ENCODE peak calls at places on chromosomes 11 and 22, in nine cellular contexts. V is nephron progenitor cell, A is fibroblast of pulmonary artery, U is CD14-positive monocyte, R is lung, Y is choroid plexus epithelial cell, S is heart left ventricle, W is GM23338, N is SK-N-SH. I is an unnamed sample.
A peak's percentile ranks its signal among the peaks of the same experiment; 100 is the strongest.

GRCh38 chr11:19820100-19820499 is 107.5 kb downstream of the NAV2 start:
- DNase-seq in V (no peak), A (no peak), U (no peak), R (peak; percentile 68), Y (peak; percentile 61), S (no peak), W (no peak), N (no peak), I (peak; percentile 29)

GRCh38 chr11:65355776-65356393 is 1.3 kb downstream of the TIGD3 start:
- DNase-seq in V (peak; percentile 18), A (peak; percentile 42), U (no peak), R (no peak), Y (peak; percentile 57), S (no peak), W (peak; percentile 75), N (no peak), I (peak; percentile 33)

GRCh38 chr11:71311176-71311925 is 59.0 kb upstream of the SHANK2 start:
- DNase-seq in V (no peak), A (no peak), U (no peak), R (no peak), Y (no peak), S (no peak), W (no peak), N (no peak), I (no peak)

GRCh38 chr11:64181506-64182411 is 4.2 kb upstream of the STIP1 start:
- DNase-seq in V (peak; percentile 72), A (peak; percentile 93), U (peak; percentile 89), R (peak; percentile 91), Y (peak; percentile 95), S (peak; percentile 97), W (peak; percentile 83), N (peak; percentile 88), I (peak; percentile 93)

GRCh38 chr11:12189543-12190235 is 79.3 kb downstream of the MICAL2 start:
- DNase-seq in V (no peak), A (no peak), U (no peak), R (no peak), Y (no peak), S (no peak), W (no peak), N (no peak), I (no peak)

GRCh38 chr11:92269021-92269420 is 44.4 kb downstream of the FAT3 start:
- DNase-seq in V (no peak), A (peak; percentile 57), U (no peak), R (no peak), Y (peak; percentile 73), S (no peak), W (peak; percentile 62), N (no peak), I (peak; percentile 42)

GRCh38 chr11:26717761-26718160 is 4.1 kb downstream of the SLC5A12 start:
- DNase-seq in V (no peak), A (no peak), U (no peak), R (no peak), Y (no peak), S (no peak), W (no peak), N (no peak), I (no peak)

GRCh38 chr11:95788921-95789505 is 569 bp downstream of the FAM76B start:
- DNase-seq in V (peak; percentile 53), A (peak; percentile 46), U (peak; percentile 45), R (peak; percentile 29), Y (peak; percentile 54), S (peak; percentile 25), W (peak; percentile 78), N (peak; percentile 49), I (peak; percentile 43)

GRCh38 chr11:59678118-59678812 is 9.4 kb upstream of the PATL1 start:
- DNase-seq in V (no peak), A (peak; percentile 13), U (no peak), R (no peak), Y (peak; percentile 21), S (no peak), W (no peak), N (no peak), I (no peak)

GRCh38 chr11:45176996-45177395 is 30.6 kb downstream of the PRDM11 start:
- DNase-seq in V (no peak), A (no peak), U (no peak), R (no peak), Y (no peak), S (no peak), W (no peak), N (peak; percentile 70), I (no peak)

GRCh38 chr11:82792822-82793569 is 59.3 kb upstream of the FAM181B start:
- DNase-seq in V (no peak), A (no peak), U (no peak), R (no peak), Y (no peak), S (no peak), W (no peak), N (no peak), I (no peak)

GRCh38 chr11:119077839-119078238 is 6.8 kb upstream of the HMBS start:
- DNase-seq in V (no peak), A (no peak), U (no peak), R (no peak), Y (no peak), S (no peak), W (no peak), N (no peak), I (no peak)

GRCh38 chr11:115765803-115766239 is 261.6 kb upstream of the CADM1 start:
- DNase-seq in V (no peak), A (no peak), U (no peak), R (no peak), Y (no peak), S (no peak), W (no peak), N (no peak), I (peak; percentile 81)

GRCh38 chr22:17814830-17815229 is 40.6 kb upstream of the BID start:
- DNase-seq in V (no peak), A (no peak), U (no peak), R (no peak), Y (no peak), S (no peak), W (no peak), N (no peak), I (no peak)

GRCh38 chr22:48440176-48440575 is 1387.5 kb downstream of the BRD1 start:
- DNase-seq in V (no peak), A (no peak), U (no peak), R (no peak), Y (no peak), S (no peak), W (no peak), N (no peak), I (no peak)

GRCh38 chr11:122220321-122220720 is 104.3 kb upstream of the BLID start:
- DNase-seq in V (no peak), A (no peak), U (no peak), R (no peak), Y (no peak), S (no peak), W (no peak), N (no peak), I (peak; percentile 63)

GRCh38 chr11:122214080-122214479 is 98.1 kb upstream of the BLID start:
- DNase-seq in V (no peak), A (no peak), U (no peak), R (no peak), Y (no peak), S (no peak), W (no peak), N (no peak), I (no peak)

GRCh38 chr11:122213111-122213510 is 97.1 kb upstream of the BLID start:
- DNase-seq in V (no peak), A (no peak), U (no peak), R (no peak), Y (no peak), S (no peak), W (no peak), N (no peak), I (no peak)

GRCh38 chr11:122214567-122214966 is 98.6 kb upstream of the BLID start:
- DNase-seq in V (no peak), A (no peak), U (no peak), R (no peak), Y (peak; percentile 55), S (no peak), W (no peak), N (no peak), I (peak; percentile 76)

GRCh38 chr11:122215244-122215992 is 99.4 kb upstream of the BLID start:
- DNase-seq in V (peak; percentile 80), A (peak; percentile 97), U (peak; percentile 51), R (peak; percentile 58), Y (peak; percentile 91), S (peak; percentile 77), W (peak; percentile 85), N (peak; percentile 88), I (peak; percentile 99)
- TF ChIP-seq CTCF in V (peak; percentile 90), A (peak; percentile 97), U (peak; percentile 91), R (peak; percentile 66), Y (peak; percentile 97), S (peak; percentile 97), W (peak; percentile 86), N (peak; percentile 95), I (peak; percentile 97)

GRCh38 chr22:46072030-46072881 is 78.1 kb upstream of the PPARA start:
- DNase-seq in V (peak; percentile 61), A (peak; percentile 54), U (peak; percentile 63), R (peak; percentile 74), Y (peak; percentile 65), S (peak; percentile 70), W (peak; percentile 60), N (no peak), I (peak; percentile 61)
- TF ChIP-seq CTCF in V (no peak), A (no peak), U (no peak), R (no peak), Y (no peak), S (no peak), W (no peak), N (no peak), I (no peak)

DNA sequence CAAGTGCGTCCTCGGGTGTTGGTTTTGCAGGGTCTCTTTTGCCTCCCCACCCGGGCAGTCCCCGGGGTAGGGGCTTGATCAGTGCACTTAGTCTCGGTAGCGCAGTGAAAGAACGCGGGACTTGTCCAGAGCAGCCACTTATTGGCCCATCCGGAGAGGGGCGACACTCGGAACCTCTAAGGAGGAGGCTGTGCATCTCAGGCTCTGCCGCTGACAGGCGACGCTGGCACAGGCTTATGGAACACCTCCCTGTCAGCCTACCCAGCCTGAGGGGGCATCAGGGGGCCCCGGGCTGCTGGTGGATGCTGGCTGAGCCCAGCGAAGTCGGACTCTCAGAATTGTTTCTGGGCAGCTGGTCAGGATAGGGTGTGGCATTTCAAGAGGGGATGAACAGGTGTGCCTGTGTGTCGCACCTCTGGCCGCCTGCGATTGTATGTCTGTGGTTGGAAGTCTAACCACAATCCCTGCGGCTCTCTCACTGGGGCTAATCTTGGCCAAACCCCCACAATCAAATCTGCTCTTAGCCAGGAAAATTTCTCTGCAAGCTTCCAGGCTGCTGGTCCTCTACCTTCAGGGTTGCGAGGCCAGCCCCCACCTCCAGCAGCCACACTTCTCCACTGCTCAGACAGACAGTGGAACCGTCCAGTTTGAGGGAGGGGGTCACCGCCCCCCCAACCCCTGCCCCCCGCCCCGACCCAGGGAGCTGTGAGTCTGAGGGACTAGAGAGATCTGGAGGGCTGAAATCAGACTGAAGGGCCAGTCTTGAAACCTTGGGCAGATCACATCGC is 814 bp downstream of the ATG16L2 start:
- DNase-seq in V (no peak), A (peak; percentile 57), U (peak; percentile 55), R (no peak), Y (peak; percentile 63), S (no peak), W (peak; percentile 86), N (no peak), I (peak; percentile 54)
- TF ChIP-seq CTCF in V (no peak), A (peak; percentile 3), U (no peak), R (no peak), Y (peak; percentile 6), S (no peak), W (peak; percentile 10), N (no peak), I (peak; percentile 7)

DNA sequence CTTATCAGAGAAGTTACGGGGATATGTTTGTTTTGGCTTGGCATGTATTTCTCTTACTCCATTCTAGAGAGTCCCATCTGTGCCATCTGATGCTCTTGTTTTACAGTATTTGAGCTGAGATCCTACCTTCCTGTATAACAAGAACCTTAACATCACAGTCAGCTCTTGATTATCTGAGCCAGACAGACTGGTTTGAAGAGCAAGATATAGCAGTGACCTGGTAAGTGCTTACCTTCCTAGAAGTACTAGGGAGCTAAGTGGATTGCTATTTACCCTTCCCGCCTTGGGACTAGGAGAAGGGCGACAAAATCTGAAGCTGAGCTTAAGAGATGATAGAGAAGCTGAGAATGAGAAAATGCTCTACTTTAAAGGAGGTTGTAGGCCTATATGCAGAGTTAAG is 235.3 kb downstream of the CSNK2A3 start:
- DNase-seq in V (no peak), A (no peak), U (no peak), R (no peak), Y (no peak), S (no peak), W (no peak), N (no peak), I (no peak)
- TF ChIP-seq CTCF in V (no peak), A (no peak), U (no peak), R (no peak), Y (no peak), S (no peak), W (no peak), N (no peak), I (no peak)